ENCODE peak calls at places on chromosome 18, in seven cellular contexts. Y is Peyer's patch, Q is fibroblast of mammary gland, D is HepG2, C is fibroblast of lung, K is lung, T is upper lobe of right lung. O is an unnamed sample.

GRCh38 chr18:57973889-57974288 is 70.1 kb upstream of the NEDD4L start:
- DNase-seq in Q (no peak), T (no peak), C (no peak), Y (no peak), K (no peak), D (no peak), O (no peak)

GRCh38 chr18:9433616-9434239 is 41.6 kb upstream of the RALBP1 start:
- DNase-seq in Q (no peak), D (no peak), Y (no peak), C (peak), K (no peak), T (no peak), O (no peak)

GRCh38 chr18:65439184-65439583 is 311.6 kb upstream of the CDH7 start:
- DNase-seq in K (no peak), D (no peak), T (no peak), Q (peak), Y (no peak), C (no peak), O (no peak)

GRCh38 chr18:26487437-26487836 is 60.9 kb downstream of the KCTD1 start:
- DNase-seq in D (peak), Y (no peak), K (no peak), C (no peak), Q (peak), T (no peak), O (no peak)

GRCh38 chr18:961644-962355 is 57.1 kb downstream of the ADCYAP1 start:
- DNase-seq in C (peak), D (peak), K (no peak), Y (peak), Q (peak), T (no peak), O (no peak)

GRCh38 chr18:6055711-6056110 is 160.4 kb upstream of the TMEM200C start:
- DNase-seq in D (no peak), K (no peak), Q (peak), Y (no peak), T (no peak), C (peak), O (no peak)

GRCh38 chr18:50559750-50560680 is at the start of gene MAPK4:
- DNase-seq in C (peak), D (no peak), K (no peak), T (peak), Y (no peak), Q (peak), O (no peak)

GRCh38 chr18:43800584-43800983 is 523.3 kb upstream of the SYT4 start:
- DNase-seq in K (no peak), D (no peak), T (no peak), C (no peak), Q (no peak), Y (no peak), O (no peak)

GRCh38 chr18:2326999-2327398 is 244.3 kb downstream of the METTL4 start:
- DNase-seq in Q (no peak), D (no peak), Y (no peak), C (no peak), K (no peak), T (no peak), O (no peak)

GRCh38 chr18:73835656-73836055 is 312.0 kb downstream of the FBXO15 start:
- DNase-seq in T (no peak), Y (no peak), D (no peak), K (no peak), C (no peak), Q (peak), O (peak)

GRCh38 chr18:62413189-62413588 is 88.1 kb downstream of the TNFRSF11A start:
- DNase-seq in Y (no peak), D (no peak), K (no peak), C (no peak), T (no peak), Q (no peak), O (no peak)

GRCh38 chr18:13237073-13237472 is 18.5 kb downstream of the LDLRAD4 start:
- DNase-seq in C (no peak), K (no peak), D (no peak), Y (peak), Q (no peak), T (peak), O (no peak)

GRCh38 chr18:58991127-58991798 is 126.6 kb downstream of the ZNF532 start:
- DNase-seq in K (no peak), C (peak), Q (peak), Y (no peak), D (no peak), T (no peak), O (no peak)

GRCh38 chr18:63365909-63366269 is 1.1 kb downstream of the KDSR start:
- DNase-seq in D (no peak), C (peak), Q (no peak), T (no peak), Y (peak), K (no peak), O (no peak)

GRCh38 chr18:76922107-76922506 is 99.8 kb downstream of the ZNF236 start:
- DNase-seq in Q (peak), K (peak), T (peak), Y (peak), C (peak), D (peak), O (no peak)

GRCh38 chr18:6543330-6543908 is 128.7 kb upstream of the L3MBTL4 start:
- DNase-seq in K (no peak), Y (no peak), C (peak), Q (peak), D (peak), T (no peak), O (no peak)

GRCh38 chr18:65704051-65704450 is 46.8 kb upstream of the CDH7 start:
- DNase-seq in D (no peak), C (no peak), Y (no peak), Q (no peak), K (no peak), T (no peak), O (no peak)

GRCh38 chr18:48680871-48681270 is 142.0 kb downstream of the CTIF start:
- DNase-seq in K (no peak), C (no peak), Q (no peak), T (no peak), Y (peak), D (no peak), O (no peak)

GRCh38 chr18:12701161-12701560 is 1.4 kb downstream of the CEP76 start:
- DNase-seq in Y (no peak), D (no peak), C (no peak), Q (peak), T (no peak), K (no peak), O (no peak)

GRCh38 chr18:48753741-48754140 is 197.0 kb downstream of the SMAD7 start:
- DNase-seq in C (no peak), D (no peak), Y (no peak), Q (no peak), K (no peak), T (no peak), O (no peak)

GRCh38 chr18:42306208-42306980 is 351.4 kb downstream of the PIK3C3 start:
- DNase-seq in D (no peak), Y (no peak), C (peak), T (no peak), Q (peak), K (no peak), O (no peak)

DNA sequence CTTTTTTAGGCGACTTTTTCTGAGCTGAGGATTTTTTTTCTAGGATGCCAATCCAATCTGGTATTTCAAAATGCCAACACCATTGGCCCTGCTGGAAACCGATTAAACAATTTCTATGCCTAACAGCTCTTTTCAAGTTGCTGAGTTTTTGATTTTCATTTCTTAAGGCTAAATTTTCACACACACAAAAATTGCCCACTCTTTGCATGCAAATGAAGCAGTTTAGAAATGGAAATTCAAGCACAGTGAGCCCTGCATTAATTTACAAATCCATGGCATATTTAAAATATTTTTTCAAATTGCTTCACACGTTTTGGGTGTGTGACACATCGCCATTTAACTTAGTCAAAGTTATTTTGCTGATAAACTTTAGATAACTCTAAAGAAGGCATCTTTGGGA is 184.8 kb downstream of the TXNL1 start:
- DNase-seq in T (no peak), Y (no peak), D (no peak), Q (no peak), C (no peak), K (no peak), O (no peak)
- H3K4me3 ChIP-seq in T (no peak), Y (no peak), D (no peak), Q (no peak), C (no peak), K (no peak), O (no peak)

DNA sequence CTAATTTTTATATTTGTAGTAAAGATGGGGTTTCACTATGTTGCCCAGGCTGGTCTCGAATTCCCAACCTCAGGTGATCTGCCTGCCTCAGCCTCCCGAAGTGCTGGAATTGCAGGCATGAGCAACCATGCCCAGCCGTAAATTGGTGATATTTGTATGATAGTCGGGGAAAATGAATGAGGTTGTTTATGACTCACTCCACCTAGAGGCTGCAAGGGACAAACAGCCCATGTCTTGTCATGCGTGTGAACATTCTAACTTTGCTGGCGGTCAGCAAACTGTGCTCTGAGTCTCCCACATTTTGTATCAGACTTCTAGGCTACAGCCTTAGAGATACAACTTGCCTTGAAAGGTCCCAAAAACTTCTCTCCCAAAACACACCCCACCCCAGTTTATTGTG is 133.5 kb upstream of the DTNA start:
- DNase-seq in T (no peak), Q (no peak), K (no peak), C (no peak), Y (no peak), D (no peak), O (no peak)
- TF ChIP-seq CTCF in T (no peak), Q (no peak), K (no peak), C (no peak), Y (no peak), D (no peak), O (no peak)

DNA sequence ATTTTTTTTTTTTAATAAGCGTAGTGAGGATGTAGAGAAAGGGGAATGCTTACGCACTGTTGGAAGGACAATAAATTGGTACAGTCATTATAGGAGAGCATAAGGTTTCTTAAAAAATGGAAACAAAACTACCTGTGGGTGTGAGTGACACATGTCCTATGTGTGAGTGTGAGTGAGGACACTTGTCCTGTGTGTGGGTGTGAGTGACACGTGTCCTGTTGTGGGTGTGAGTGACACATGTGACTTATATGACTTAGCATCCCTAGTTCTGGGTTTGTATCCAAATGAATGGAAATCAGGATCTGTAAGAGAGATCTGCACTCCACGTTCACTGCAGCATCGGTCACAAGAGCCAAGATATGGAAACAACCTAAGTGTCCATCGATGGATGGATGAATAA is 91.8 kb downstream of the CBLN2 start:
- DNase-seq in Q (no peak), K (no peak), Y (no peak), C (no peak), T (no peak), D (no peak), O (no peak)
- H3K4me3 ChIP-seq in Q (no peak), K (no peak), Y (no peak), C (no peak), T (no peak), D (no peak), O (no peak)

GRCh38 chr18:38368886-38369285 is 803.3 kb upstream of the CELF4 start:
- DNase-seq in Q (no peak), K (no peak), Y (no peak), C (peak), D (no peak), T (no peak), O (no peak)

GRCh38 chr18:38369772-38370690 is 804.4 kb upstream of the CELF4 start:
- DNase-seq in Y (no peak), T (no peak), D (no peak), C (no peak), Q (no peak), K (no peak), O (no peak)

GRCh38 chr18:38368246-38368645 is 802.6 kb upstream of the CELF4 start:
- DNase-seq in Y (no peak), K (no peak), T (no peak), C (no peak), D (no peak), Q (no peak), O (no peak)

GRCh38 chr18:38362286-38362792 is 796.7 kb upstream of the CELF4 start:
- DNase-seq in Q (no peak), K (no peak), D (no peak), Y (no peak), T (no peak), C (no peak), O (no peak)

DNA sequence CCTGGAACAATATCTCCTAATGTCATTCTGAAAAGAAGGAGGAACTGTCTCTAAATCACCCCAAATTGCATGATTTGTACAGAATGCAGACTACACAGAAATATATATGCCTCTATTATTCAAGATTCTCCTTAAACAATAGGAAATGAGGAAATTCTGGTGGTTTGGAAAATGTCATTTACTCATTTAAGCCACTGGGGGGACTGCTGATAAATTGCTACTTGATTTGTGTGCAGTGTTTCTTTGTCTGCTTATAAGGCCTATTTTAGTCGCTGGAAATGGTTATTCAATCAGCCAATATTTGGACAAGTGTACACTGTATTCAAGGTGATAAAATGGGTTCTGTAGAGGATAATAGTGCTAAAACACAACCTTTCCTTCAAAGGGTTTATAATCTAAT is 801.9 kb upstream of the CELF4 start:
- DNase-seq in K (no peak), Y (no peak), D (no peak), T (no peak), C (no peak), Q (no peak), O (no peak)
- TF ChIP-seq CTCF in K (no peak), Y (no peak), D (no peak), T (no peak), C (no peak), Q (no peak), O (peak)

GRCh38 chr18:3666526-3667254 is 216.7 kb downstream of the TGIF1 start:
- DNase-seq in C (no peak), T (no peak), K (no peak), Q (no peak), Y (no peak), D (no peak), O (no peak)
- H3K4me3 ChIP-seq in C (no peak), T (no peak), K (no peak), Q (no peak), Y (no peak), D (no peak), O (no peak)

GRCh38 chr18:36714476-36714875 is 114.3 kb downstream of the TPGS2 start:
- DNase-seq in Q (no peak), Y (no peak), C (no peak), D (no peak), T (no peak), K (no peak), O (no peak)
- TF ChIP-seq CTCF in Q (peak), Y (no peak), C (peak), D (no peak), T (no peak), K (no peak), O (no peak)

GRCh38 chr18:22168360-22168921 is 948 bp upstream of the GATA6 start:
- DNase-seq in Q (no peak), K (no peak), C (peak), Y (peak), D (peak), T (no peak), O (no peak)

GRCh38 chr18:22165603-22166069 is 3.8 kb upstream of the GATA6 start:
- DNase-seq in K (no peak), Y (no peak), Q (no peak), T (no peak), C (no peak), D (no peak), O (no peak)

GRCh38 chr18:22166070-22166972 is 3.1 kb upstream of the GATA6 start:
- DNase-seq in K (peak), Y (peak), T (peak), Q (no peak), D (no peak), C (peak), O (no peak)

GRCh38 chr18:22167471-22168151 is 1.8 kb upstream of the GATA6 start:
- DNase-seq in K (no peak), Q (no peak), C (peak), D (no peak), T (no peak), Y (no peak), O (no peak)

GRCh38 chr18:22167091-22167470 is 2.3 kb upstream of the GATA6 start:
- DNase-seq in Y (no peak), D (no peak), C (no peak), Q (no peak), T (no peak), K (no peak), O (no peak)
- H3K4me3 ChIP-seq in Y (no peak), D (no peak), C (no peak), Q (no peak), T (peak), K (no peak), O (no peak)

O was measured in retinal pigment epithelial cell.